ENCODE peak calls at places on chromosome 7, in four cellular contexts. G, Y, K and I are unnamed samples.

GRCh38 chr7:116955801-116956514 is 2.7 kb downstream of the ST7 start:
- DNase-seq in G (peak), Y (no peak), K (no peak), I (no peak)

GRCh38 chr7:42274052-42274451 is 37.0 kb upstream of the GLI3 start:
- DNase-seq in K (no peak), G (peak), Y (no peak), I (no peak)

GRCh38 chr7:80288175-80289122 is 153.8 kb downstream of the GNAI1 start:
- DNase-seq in G (peak), K (no peak), Y (no peak), I (no peak)

GRCh38 chr7:140724706-140725105 is 28.2 kb downstream of the NDUFB2 start:
- DNase-seq in Y (no peak), K (no peak), G (no peak), I (no peak)

GRCh38 chr7:99707096-99707495 is 27.3 kb upstream of the CYP3A5 start:
- DNase-seq in K (no peak), Y (no peak), G (peak), I (no peak)

GRCh38 chr7:38731195-38731594 is 100.0 kb upstream of the AMPH start:
- DNase-seq in Y (no peak), K (no peak), G (peak), I (no peak)

GRCh38 chr7:142739927-142740492 is 9.3 kb upstream of the PRSS1 start:
- DNase-seq in G (no peak), K (no peak), Y (no peak), I (no peak)

GRCh38 chr7:76254781-76255180 is 47.7 kb upstream of the HSPB1 start:
- DNase-seq in G (no peak), K (no peak), Y (no peak), I (no peak)

GRCh38 chr7:39686261-39686924 is 63.0 kb downstream of the RALA start:
- DNase-seq in K (no peak), G (peak), Y (no peak), I (no peak)

GRCh38 chr7:32390210-32390609 is 100.0 kb downstream of the LSM5 start:
- DNase-seq in K (no peak), G (no peak), Y (no peak), I (no peak)

GRCh38 chr7:99919814-99920618 is 686 bp upstream of the TRIM4 start:
- DNase-seq in K (peak), G (no peak), Y (no peak), I (no peak)

GRCh38 chr7:100968650-100969049 is 715 bp upstream of the MUC12 start:
- DNase-seq in K (no peak), G (no peak), Y (no peak), I (no peak)

GRCh38 chr7:7772385-7772784 is 54.0 kb upstream of the RPA3 start:
- DNase-seq in Y (no peak), K (peak), G (peak), I (peak)

GRCh38 chr7:138875794-138876193 is 77.8 kb upstream of the ATP6V0A4 start:
- DNase-seq in Y (no peak), K (no peak), G (peak), I (no peak)

GRCh38 chr7:132991615-132992587 is 90.0 kb downstream of the CHCHD3 start:
- DNase-seq in K (no peak), Y (peak), G (no peak), I (no peak)